ENCODE peak calls at places on chromosomes 1 and 21, in ten cellular contexts. One of them, this sample, is unnamed.

GRCh38 chr1:19622204-19622603 is 21.9 kb upstream of the NBL1 start:
- DNase-seq in ascending aorta: no peak
- DNase-seq in GM13976: no peak
- DNase-seq in fibroblast of the aortic adventitia: peak; percentile 64
- DNase-seq in Caco-2: no peak
- DNase-seq in fibroblast of lung: peak; percentile 72
- DNase-seq in esophagus squamous epithelium: no peak
- DNase-seq in colonic mucosa: no peak
- DNase-seq in RWPE1: peak; percentile 54
- DNase-seq in kidney: no peak
- DNase-seq in this sample: no peak

GRCh38 chr1:21614419-21615115 is 54.6 kb downstream of the RAP1GAP start:
- DNase-seq in ascending aorta: no peak
- DNase-seq in GM13976: no peak
- DNase-seq in fibroblast of the aortic adventitia: no peak
- DNase-seq in Caco-2: peak; percentile 55
- DNase-seq in fibroblast of lung: no peak
- DNase-seq in esophagus squamous epithelium: no peak
- DNase-seq in colonic mucosa: peak; percentile 78
- DNase-seq in RWPE1: peak; percentile 57
- DNase-seq in kidney: peak; percentile 56
- DNase-seq in this sample: no peak

GRCh38 chr1:114758251-114758832 is 558 bp upstream of the CSDE1 start:
- DNase-seq in ascending aorta: no peak
- DNase-seq in GM13976: no peak
- DNase-seq in fibroblast of the aortic adventitia: no peak
- DNase-seq in Caco-2: no peak
- DNase-seq in fibroblast of lung: peak; percentile 46
- DNase-seq in esophagus squamous epithelium: no peak
- DNase-seq in colonic mucosa: no peak
- DNase-seq in RWPE1: peak; percentile 25
- DNase-seq in kidney: no peak
- DNase-seq in this sample: no peak

GRCh38 chr1:111270781-111271463 is 19.7 kb upstream of the CHIA start:
- DNase-seq in ascending aorta: no peak
- DNase-seq in GM13976: peak; percentile 38
- DNase-seq in fibroblast of the aortic adventitia: no peak
- DNase-seq in Caco-2: no peak
- DNase-seq in fibroblast of lung: no peak
- DNase-seq in esophagus squamous epithelium: no peak
- DNase-seq in colonic mucosa: no peak
- DNase-seq in RWPE1: no peak
- DNase-seq in kidney: peak; percentile 71
- DNase-seq in this sample: peak; percentile 91

GRCh38 chr1:1089731-1090423 is 15.8 kb upstream of the RNF223 start:
- DNase-seq in ascending aorta: no peak
- DNase-seq in GM13976: no peak
- DNase-seq in fibroblast of the aortic adventitia: no peak
- DNase-seq in Caco-2: no peak
- DNase-seq in fibroblast of lung: no peak
- DNase-seq in esophagus squamous epithelium: no peak
- DNase-seq in colonic mucosa: no peak
- DNase-seq in RWPE1: no peak
- DNase-seq in kidney: peak; percentile 57
- DNase-seq in this sample: peak; percentile 89

GRCh38 chr1:99820546-99820945 is 29.6 kb upstream of the AGL start:
- DNase-seq in ascending aorta: no peak
- DNase-seq in GM13976: peak; percentile 47
- DNase-seq in fibroblast of the aortic adventitia: no peak
- DNase-seq in Caco-2: no peak
- DNase-seq in fibroblast of lung: no peak
- DNase-seq in esophagus squamous epithelium: no peak
- DNase-seq in colonic mucosa: no peak
- DNase-seq in RWPE1: no peak
- DNase-seq in kidney: no peak
- DNase-seq in this sample: no peak

GRCh38 chr1:240706150-240706904 is 94.4 kb upstream of the GREM2 start:
- DNase-seq in ascending aorta: no peak
- DNase-seq in GM13976: no peak
- DNase-seq in fibroblast of the aortic adventitia: peak; percentile 85
- DNase-seq in Caco-2: no peak
- DNase-seq in fibroblast of lung: peak; percentile 84
- DNase-seq in esophagus squamous epithelium: no peak
- DNase-seq in colonic mucosa: no peak
- DNase-seq in RWPE1: no peak
- DNase-seq in kidney: no peak
- DNase-seq in this sample: no peak

GRCh38 chr1:198245379-198245778 is 88.6 kb downstream of the NEK7 start:
- DNase-seq in ascending aorta: no peak
- DNase-seq in GM13976: no peak
- DNase-seq in fibroblast of the aortic adventitia: no peak
- DNase-seq in Caco-2: no peak
- DNase-seq in fibroblast of lung: no peak
- DNase-seq in esophagus squamous epithelium: no peak
- DNase-seq in colonic mucosa: no peak
- DNase-seq in RWPE1: no peak
- DNase-seq in kidney: no peak
- DNase-seq in this sample: no peak

GRCh38 chr21:8990326-8991087 is 1530.9 kb upstream of the TPTE start:
- DNase-seq in ascending aorta: no peak
- DNase-seq in GM13976: no peak
- DNase-seq in fibroblast of the aortic adventitia: no peak
- DNase-seq in Caco-2: no peak
- DNase-seq in fibroblast of lung: peak; percentile 49
- DNase-seq in esophagus squamous epithelium: no peak
- DNase-seq in colonic mucosa: no peak
- DNase-seq in RWPE1: no peak
- DNase-seq in kidney: no peak
- DNase-seq in this sample: peak; percentile 75

GRCh38 chr1:115052454-115053083 is 22.9 kb downstream of the TSHB start:
- DNase-seq in ascending aorta: no peak
- DNase-seq in GM13976: peak; percentile 59
- DNase-seq in fibroblast of the aortic adventitia: peak; percentile 50
- DNase-seq in Caco-2: peak; percentile 58
- DNase-seq in fibroblast of lung: peak; percentile 36
- DNase-seq in esophagus squamous epithelium: no peak
- DNase-seq in colonic mucosa: peak; percentile 63
- DNase-seq in RWPE1: peak; percentile 71
- DNase-seq in kidney: no peak
- DNase-seq in this sample: no peak

DNA sequence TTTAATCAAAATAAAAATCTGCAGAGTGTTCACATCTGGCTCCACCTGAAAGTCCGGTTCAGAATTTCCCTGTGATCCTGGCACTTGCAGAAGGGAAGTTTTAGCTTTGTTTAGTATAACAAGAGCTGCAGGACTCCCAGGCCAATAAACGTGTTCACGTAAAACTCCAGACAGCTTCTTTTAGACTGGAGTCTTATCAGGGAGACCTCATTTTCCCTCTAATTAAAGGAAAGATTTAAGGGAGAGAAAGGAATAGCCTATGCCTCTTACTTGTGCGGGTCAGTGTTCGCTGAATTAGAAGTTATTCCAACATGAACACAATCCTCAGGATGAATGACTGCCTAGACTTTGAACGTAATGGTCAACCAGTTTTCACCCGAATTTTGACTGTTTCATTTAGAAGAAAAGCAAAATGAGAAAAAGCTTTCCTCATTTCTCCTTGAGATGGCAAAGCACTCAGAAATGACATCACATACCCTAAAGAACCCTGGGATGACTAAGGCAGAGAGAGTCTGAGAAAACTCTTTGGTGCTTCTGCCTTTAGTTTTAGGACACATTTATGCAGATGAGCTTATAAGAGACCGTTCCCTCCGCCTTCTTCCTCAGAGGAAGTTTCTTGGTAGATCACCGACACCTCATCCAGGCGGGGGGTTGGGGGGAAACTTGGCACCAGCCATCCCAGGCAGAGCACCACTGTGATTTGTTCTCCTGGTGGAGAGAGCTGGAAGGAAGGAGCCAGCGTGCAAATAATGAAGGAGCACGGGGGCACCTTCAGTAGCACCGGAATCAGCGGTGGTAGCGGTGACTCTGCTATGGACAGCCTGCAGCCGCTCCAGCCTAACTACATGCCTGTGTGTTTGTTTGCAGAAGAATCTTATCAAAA is 202.1 kb upstream of the SGIP1 start:
- DNase-seq in ascending aorta: no peak
- DNase-seq in GM13976: no peak
- DNase-seq in fibroblast of the aortic adventitia: peak; percentile 86
- DNase-seq in Caco-2: no peak
- DNase-seq in fibroblast of lung: peak; percentile 85
- DNase-seq in esophagus squamous epithelium: no peak
- DNase-seq in colonic mucosa: peak; percentile 60
- DNase-seq in RWPE1: no peak
- DNase-seq in kidney: peak; percentile 85
- DNase-seq in this sample: peak; percentile 65
- TF ChIP-seq CTCF in ascending aorta: peak; percentile 44
- TF ChIP-seq CTCF in GM13976: no peak
- TF ChIP-seq CTCF in fibroblast of the aortic adventitia: peak; percentile 52
- TF ChIP-seq CTCF in Caco-2: no peak
- TF ChIP-seq CTCF in fibroblast of lung: no peak
- TF ChIP-seq CTCF in esophagus squamous epithelium: no peak
- TF ChIP-seq CTCF in colonic mucosa: no peak
- TF ChIP-seq CTCF in RWPE1: no peak
- TF ChIP-seq CTCF in kidney: no peak
- TF ChIP-seq CTCF in this sample: peak; percentile 63

GRCh38 chr1:199463521-199464127 is 563.9 kb upstream of the NR5A2 start:
- DNase-seq in ascending aorta: no peak
- DNase-seq in GM13976: peak; percentile 5
- DNase-seq in fibroblast of the aortic adventitia: peak; percentile 80
- DNase-seq in Caco-2: peak; percentile 67
- DNase-seq in fibroblast of lung: peak; percentile 69
- DNase-seq in esophagus squamous epithelium: no peak
- DNase-seq in colonic mucosa: peak; percentile 24
- DNase-seq in RWPE1: peak; percentile 42
- DNase-seq in kidney: no peak
- DNase-seq in this sample: no peak
- TF ChIP-seq CTCF in ascending aorta: no peak
- TF ChIP-seq CTCF in GM13976: no peak
- TF ChIP-seq CTCF in fibroblast of the aortic adventitia: peak; percentile 56
- TF ChIP-seq CTCF in Caco-2: peak; percentile 53
- TF ChIP-seq CTCF in fibroblast of lung: peak; percentile 60
- TF ChIP-seq CTCF in esophagus squamous epithelium: no peak
- TF ChIP-seq CTCF in colonic mucosa: no peak
- TF ChIP-seq CTCF in RWPE1: peak; percentile 36
- TF ChIP-seq CTCF in kidney: peak; percentile 13
- TF ChIP-seq CTCF in this sample: peak; percentile 82

GRCh38 chr1:175824079-175824478 is 80.7 kb upstream of the TNR start:
- DNase-seq in ascending aorta: no peak
- DNase-seq in GM13976: no peak
- DNase-seq in fibroblast of the aortic adventitia: no peak
- DNase-seq in Caco-2: no peak
- DNase-seq in fibroblast of lung: no peak
- DNase-seq in esophagus squamous epithelium: no peak
- DNase-seq in colonic mucosa: no peak
- DNase-seq in RWPE1: no peak
- DNase-seq in kidney: no peak
- DNase-seq in this sample: no peak
- TF ChIP-seq CTCF in ascending aorta: no peak
- TF ChIP-seq CTCF in GM13976: peak; percentile 19
- TF ChIP-seq CTCF in fibroblast of the aortic adventitia: no peak
- TF ChIP-seq CTCF in Caco-2: no peak
- TF ChIP-seq CTCF in fibroblast of lung: no peak
- TF ChIP-seq CTCF in esophagus squamous epithelium: no peak
- TF ChIP-seq CTCF in colonic mucosa: no peak
- TF ChIP-seq CTCF in RWPE1: no peak
- TF ChIP-seq CTCF in kidney: no peak
- TF ChIP-seq CTCF in this sample: peak; percentile 49

GRCh38 chr1:42335050-42335808 is at the start of gene FOXJ3:
- DNase-seq in ascending aorta: peak; percentile 43
- DNase-seq in GM13976: peak; percentile 96
- DNase-seq in fibroblast of the aortic adventitia: peak; percentile 95
- DNase-seq in Caco-2: peak; percentile 93
- DNase-seq in fibroblast of lung: peak; percentile 97
- DNase-seq in esophagus squamous epithelium: peak; percentile 31
- DNase-seq in colonic mucosa: peak; percentile 93
- DNase-seq in RWPE1: peak; percentile 91
- DNase-seq in kidney: peak; percentile 97
- DNase-seq in this sample: peak; percentile 96

GRCh38 chr1:42335809-42336518 is 929 bp upstream of the FOXJ3 start:
- DNase-seq in ascending aorta: no peak
- DNase-seq in GM13976: no peak
- DNase-seq in fibroblast of the aortic adventitia: peak; percentile 69
- DNase-seq in Caco-2: peak; percentile 82
- DNase-seq in fibroblast of lung: peak; percentile 71
- DNase-seq in esophagus squamous epithelium: no peak
- DNase-seq in colonic mucosa: no peak
- DNase-seq in RWPE1: peak; percentile 64
- DNase-seq in kidney: no peak
- DNase-seq in this sample: no peak

GRCh38 chr1:42333662-42334239 is 1.3 kb downstream of the FOXJ3 start:
- DNase-seq in ascending aorta: no peak
- DNase-seq in GM13976: peak; percentile 27
- DNase-seq in fibroblast of the aortic adventitia: peak; percentile 16
- DNase-seq in Caco-2: no peak
- DNase-seq in fibroblast of lung: no peak
- DNase-seq in esophagus squamous epithelium: no peak
- DNase-seq in colonic mucosa: no peak
- DNase-seq in RWPE1: no peak
- DNase-seq in kidney: no peak
- DNase-seq in this sample: no peak

GRCh38 chr1:42332877-42333276 is 2.2 kb downstream of the FOXJ3 start:
- DNase-seq in ascending aorta: no peak
- DNase-seq in GM13976: no peak
- DNase-seq in fibroblast of the aortic adventitia: no peak
- DNase-seq in Caco-2: no peak
- DNase-seq in fibroblast of lung: no peak
- DNase-seq in esophagus squamous epithelium: no peak
- DNase-seq in colonic mucosa: no peak
- DNase-seq in RWPE1: no peak
- DNase-seq in kidney: no peak
- DNase-seq in this sample: no peak

DNA sequence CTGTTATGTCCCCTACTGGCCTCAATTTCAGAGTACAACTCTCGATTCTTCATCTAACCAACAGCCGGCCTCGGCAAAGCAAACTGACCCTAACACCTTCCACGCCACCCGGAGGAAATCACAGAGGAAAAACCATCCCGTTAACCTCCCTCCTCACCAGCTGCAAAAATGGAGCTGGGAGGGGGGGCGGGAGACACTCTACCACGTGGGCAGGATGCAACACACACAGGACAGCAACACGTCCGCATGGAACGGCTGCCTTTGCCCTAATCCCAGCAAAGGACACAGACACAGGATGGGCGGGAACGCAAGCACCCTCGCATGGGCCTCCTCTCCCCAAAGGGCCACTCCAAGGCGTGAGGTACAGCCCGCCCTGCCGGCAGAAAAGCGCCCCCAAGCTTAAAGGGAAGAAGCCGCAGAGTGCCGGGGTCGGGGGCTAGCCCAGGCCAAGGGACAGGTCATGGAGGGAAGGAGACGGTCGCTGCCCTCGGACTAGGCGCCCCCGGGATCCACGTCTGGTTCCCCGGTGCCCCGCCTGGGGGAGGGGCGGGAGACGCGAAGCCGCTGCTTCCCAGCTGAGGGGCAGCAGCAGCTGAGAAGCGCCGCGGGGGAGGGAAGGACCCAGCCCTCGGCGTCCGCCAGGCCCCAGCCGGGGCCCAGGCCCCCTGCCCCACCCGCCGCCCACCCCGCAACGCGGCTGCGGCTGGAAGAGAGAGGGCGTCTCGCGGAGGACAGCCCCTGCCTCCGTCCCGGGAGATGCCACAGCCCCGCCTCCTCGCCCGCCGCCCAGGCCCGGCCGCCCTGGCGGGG is 590 bp downstream of the FOXJ3 start:
- DNase-seq in ascending aorta: no peak
- DNase-seq in GM13976: peak; percentile 53
- DNase-seq in fibroblast of the aortic adventitia: peak; percentile 29
- DNase-seq in Caco-2: peak; percentile 74
- DNase-seq in fibroblast of lung: peak; percentile 45
- DNase-seq in esophagus squamous epithelium: peak; percentile 25
- DNase-seq in colonic mucosa: peak; percentile 63
- DNase-seq in RWPE1: peak; percentile 68
- DNase-seq in kidney: peak; percentile 86
- DNase-seq in this sample: peak; percentile 82
- TF ChIP-seq CTCF in ascending aorta: no peak
- TF ChIP-seq CTCF in GM13976: peak; percentile 24
- TF ChIP-seq CTCF in fibroblast of the aortic adventitia: no peak
- TF ChIP-seq CTCF in Caco-2: no peak
- TF ChIP-seq CTCF in fibroblast of lung: no peak
- TF ChIP-seq CTCF in esophagus squamous epithelium: no peak
- TF ChIP-seq CTCF in colonic mucosa: no peak
- TF ChIP-seq CTCF in RWPE1: no peak
- TF ChIP-seq CTCF in kidney: no peak
- TF ChIP-seq CTCF in this sample: peak; percentile 60

This sample was measured in chondrocyte.